ENCODE peak calls at places on chromosomes 5 and 9, in four cellular contexts. D is GM12865, N is keratinocyte, Y is GM23338. U is an unnamed sample.
A peak's percentile ranks its signal among the peaks of the same experiment; 100 is the strongest.

GRCh38 chr9:18142964-18143363 is 331.0 kb upstream of the ADAMTSL1 start:
- DNase-seq in D (no peak), N (no peak), Y (peak; percentile 54), U (peak; percentile 7)

GRCh38 chr5:169347786-169348185 is 46.8 kb upstream of the SLIT3 start:
- DNase-seq in D (no peak), N (no peak), Y (no peak), U (no peak)

GRCh38 chr5:33362915-33363314 is 77.8 kb upstream of the TARS1 start:
- DNase-seq in D (no peak), N (no peak), Y (peak; percentile 10), U (peak; percentile 55)

GRCh38 chr5:116144103-116144502 is 59.3 kb downstream of the COMMD10 start:
- DNase-seq in D (no peak), N (no peak), Y (no peak), U (peak; percentile 55)

GRCh38 chr9:653856-654387 is 187.6 kb upstream of the DMRT1 start:
- DNase-seq in D (no peak), N (no peak), Y (no peak), U (no peak)

GRCh38 chr5:136457390-136458094 is 92.2 kb upstream of the TRPC7 start:
- DNase-seq in D (no peak), N (no peak), Y (no peak), U (no peak)

GRCh38 chr9:75990181-75990580 is 99.7 kb downstream of the PCSK5 start:
- DNase-seq in D (no peak), N (no peak), Y (no peak), U (no peak)

GRCh38 chr5:172743112-172743959 is 27.7 kb downstream of the DUSP1 start:
- DNase-seq in D (peak; percentile 23), N (no peak), Y (no peak), U (peak; percentile 67)

GRCh38 chr9:82488702-82489578 is 500.4 kb downstream of the SPATA31D1 start:
- DNase-seq in D (peak; percentile 18), N (peak; percentile 4), Y (no peak), U (peak; percentile 96)

GRCh38 chr5:118990582-118990981 is 2.2 kb upstream of the DTWD2 start:
- DNase-seq in D (no peak), N (no peak), Y (no peak), U (no peak)

GRCh38 chr9:109416135-109416706 is 81.9 kb downstream of the PTPN3 start:
- DNase-seq in D (peak; percentile 83), N (no peak), Y (no peak), U (no peak)

GRCh38 chr9:114180701-114181582 is 25.6 kb downstream of the COL27A1 start:
- DNase-seq in D (no peak), N (no peak), Y (peak; percentile 17), U (peak; percentile 65)

GRCh38 chr5:82174128-82174918 is 103.8 kb downstream of the RPS23 start:
- DNase-seq in D (peak; percentile 87), N (no peak), Y (peak; percentile 92), U (peak; percentile 84)

GRCh38 chr9:126295516-126295915 is 31.1 kb upstream of the MVB12B start:
- DNase-seq in D (no peak), N (no peak), Y (no peak), U (no peak)

GRCh38 chr5:149114403-149115312 is 26.6 kb upstream of the ABLIM3 start:
- DNase-seq in D (peak; percentile 56), N (no peak), Y (peak; percentile 89), U (peak; percentile 92)

GRCh38 chr9:130112244-130113151 is 58.8 kb downstream of the GPR107 start:
- DNase-seq in D (no peak), N (no peak), Y (no peak), U (no peak)

GRCh38 chr5:36662291-36662851 is 56.0 kb downstream of the SLC1A3 start:
- DNase-seq in D (no peak), N (no peak), Y (no peak), U (no peak)

GRCh38 chr5:135457424-135458071 is 5.4 kb upstream of the TIFAB start:
- DNase-seq in D (peak; percentile 79), N (no peak), Y (peak; percentile 91), U (peak; percentile 66)

GRCh38 chr9:101458955-101459631 is 23.5 kb upstream of the ALDOB start:
- DNase-seq in D (peak; percentile 63), N (no peak), Y (peak; percentile 92), U (peak; percentile 93)

GRCh38 chr9:89879276-89879675 is 274.5 kb downstream of the GADD45G start:
- DNase-seq in D (peak; percentile 10), N (no peak), Y (no peak), U (no peak)

GRCh38 chr5:39079147-39079546 is 4.9 kb upstream of the RICTOR start:
- DNase-seq in D (no peak), N (no peak), Y (no peak), U (no peak)

GRCh38 chr5:9971301-9971700 is 278.4 kb downstream of the ATPSCKMT start:
- DNase-seq in D (no peak), N (no peak), Y (no peak), U (no peak)

GRCh38 chr9:129239946-129240490 is 62.0 kb upstream of the IER5L start:
- DNase-seq in D (no peak), N (no peak), Y (no peak), U (no peak)

GRCh38 chr9:128689293-128689770 is 310 bp downstream of the SET start:
- DNase-seq in D (no peak), N (no peak), Y (no peak), U (no peak)

GRCh38 chr5:78638973-78639669 is 9.5 kb downstream of the LHFPL2 start:
- DNase-seq in D (no peak), N (no peak), Y (no peak), U (no peak)

GRCh38 chr9:136353088-136353487 is 10.5 kb downstream of the DNLZ start:
- DNase-seq in D (no peak), N (no peak), Y (no peak), U (no peak)

GRCh38 chr9:91711755-91712591 is 238.1 kb downstream of the ROR2 start:
- DNase-seq in D (peak; percentile 94), N (peak; percentile 17), Y (no peak), U (peak; percentile 53)

GRCh38 chr5:148817606-148818005 is 8.8 kb upstream of the ADRB2 start:
- DNase-seq in D (no peak), N (no peak), Y (no peak), U (no peak)

GRCh38 chr9:127159949-127160610 is 37.6 kb upstream of the ANGPTL2 start:
- DNase-seq in D (no peak), N (no peak), Y (no peak), U (no peak)

GRCh38 chr9:125541840-125542243 is 165.2 kb downstream of the MAPKAP1 start:
- DNase-seq in D (no peak), N (no peak), Y (no peak), U (no peak)

GRCh38 chr5:64859881-64860280 is 91.2 kb downstream of the CWC27 start:
- DNase-seq in D (no peak), N (no peak), Y (no peak), U (no peak)

GRCh38 chr5:149421834-149422233 is 42.7 kb upstream of the IL17B start:
- DNase-seq in D (no peak), N (no peak), Y (no peak), U (peak; percentile 63)

GRCh38 chr9:125854553-125855275 is 107.5 kb downstream of the PBX3 start:
- DNase-seq in D (no peak), N (no peak), Y (no peak), U (no peak)

GRCh38 chr9:78149738-78150291 is 86.1 kb upstream of the CEP78 start:
- DNase-seq in D (no peak), N (no peak), Y (no peak), U (no peak)

GRCh38 chr9:110768887-110769286 is 100.3 kb downstream of the MUSK start:
- DNase-seq in D (no peak), N (no peak), Y (no peak), U (no peak)

GRCh38 chr5:130032807-130033206 is 128.5 kb downstream of the CHSY3 start:
- DNase-seq in D (no peak), N (no peak), Y (no peak), U (no peak)

GRCh38 chr9:27496134-27496504 is 28.0 kb upstream of the IFNK start:
- DNase-seq in D (no peak), N (peak; percentile 15), Y (no peak), U (peak; percentile 11)

GRCh38 chr5:162227075-162227474 is 159.5 kb downstream of the GABRG2 start:
- DNase-seq in D (no peak), N (no peak), Y (peak; percentile 79), U (no peak)
- TF ChIP-seq CTCF in D (no peak), N (no peak), Y (peak; percentile 83), U (no peak)

GRCh38 chr9:124122321-124122720 is 110.8 kb downstream of the LHX2 start:
- DNase-seq in D (no peak), N (no peak), Y (no peak), U (peak; percentile 25)

GRCh38 chr9:124121725-124122124 is 110.2 kb downstream of the LHX2 start:
- DNase-seq in D (no peak), N (no peak), Y (no peak), U (no peak)

GRCh38 chr9:124120272-124120671 is 108.7 kb downstream of the LHX2 start:
- DNase-seq in D (no peak), N (no peak), Y (no peak), U (no peak)

GRCh38 chr9:124124729-124125589 is 113.4 kb downstream of the LHX2 start:
- DNase-seq in D (no peak), N (no peak), Y (no peak), U (no peak)

DNA sequence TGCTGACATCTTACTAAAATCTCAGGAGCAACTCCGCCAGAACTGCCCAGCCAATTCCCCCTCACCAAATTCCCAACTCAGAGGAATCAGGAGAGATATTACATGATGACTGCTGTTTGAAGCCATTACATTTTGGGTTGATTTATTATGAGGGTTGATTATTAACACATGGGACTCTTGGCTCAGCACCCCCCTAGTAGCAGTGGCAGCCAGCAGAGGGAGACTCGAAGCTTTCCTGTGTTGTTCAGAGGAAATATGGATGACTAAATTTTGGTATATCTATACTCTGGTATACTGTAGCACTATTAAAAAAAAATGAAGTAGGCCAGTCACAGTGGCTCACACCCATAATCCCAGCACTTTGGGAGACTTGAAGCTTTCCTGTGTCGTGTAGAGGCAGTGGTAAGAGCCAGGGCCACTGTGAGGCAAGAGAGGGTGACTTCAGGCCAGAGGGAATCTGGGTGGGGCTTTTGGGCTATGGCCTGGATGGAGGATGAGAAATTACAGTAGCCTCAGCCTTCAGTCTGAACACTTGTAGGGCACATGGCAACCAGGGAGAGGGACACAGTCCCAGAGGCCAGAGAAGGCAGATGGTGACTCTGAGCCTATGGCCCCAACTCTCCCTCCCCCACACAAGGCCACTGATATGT is 111.4 kb downstream of the LHX2 start:
- DNase-seq in D (peak; percentile 54), N (no peak), Y (no peak), U (peak; percentile 61)
- TF ChIP-seq CTCF in D (peak; percentile 52), N (peak; percentile 43), Y (peak; percentile 56), U (peak; percentile 79)

DNA sequence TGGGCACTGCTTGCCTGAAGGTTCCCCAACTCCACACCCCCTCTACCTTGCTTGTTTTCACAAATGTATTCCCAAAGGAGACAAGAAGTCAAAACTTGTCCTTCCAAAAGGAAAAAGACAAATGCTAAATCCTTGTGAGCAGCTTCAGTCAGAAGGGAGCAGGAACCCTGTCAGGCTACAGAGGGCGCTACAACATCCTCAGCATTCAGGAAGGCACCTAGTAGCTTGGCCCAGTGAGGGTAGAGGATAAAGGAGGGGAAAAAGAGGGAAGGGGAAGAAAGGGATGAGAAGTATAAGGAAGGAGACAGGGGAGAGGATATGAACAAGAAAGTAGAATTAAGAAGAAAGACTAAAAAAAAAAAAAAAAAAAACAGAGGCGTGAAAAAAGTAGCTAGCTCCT is 97.5 kb downstream of the MLLT3 start:
- DNase-seq in D (no peak), N (no peak), Y (peak; percentile 83), U (peak; percentile 13)
- TF ChIP-seq CTCF in D (peak; percentile 37), N (peak; percentile 59), Y (peak; percentile 99), U (peak; percentile 51)

GRCh38 chr5:127865273-127865672 is 162.1 kb downstream of the CCDC192 start:
- DNase-seq in D (no peak), N (no peak), Y (peak; percentile 44), U (no peak)
- TF ChIP-seq CTCF in D (no peak), N (no peak), Y (peak; percentile 52), U (no peak)

U was measured in choroid plexus epithelial cell.